ENCODE peak calls at places on chromosomes 16 and 17, in eight cellular contexts. One of them, this sample, is unnamed.

GRCh38 chr17:45248132-45248936 is 13.6 kb downstream of the SPATA32 start:
- DNase-seq in CD4-positive, alpha-beta T cell: peak
- DNase-seq in H1: no peak
- DNase-seq in neural progenitor cell: peak
- DNase-seq in tibial artery: no peak
- DNase-seq in fibroblast of mammary gland: no peak
- DNase-seq in NB4: peak
- DNase-seq in kidney: peak
- DNase-seq in this sample: no peak

GRCh38 chr16:70258946-70259345 is 7.2 kb upstream of the EXOSC6 start:
- DNase-seq in CD4-positive, alpha-beta T cell: no peak
- DNase-seq in H1: no peak
- DNase-seq in neural progenitor cell: no peak
- DNase-seq in tibial artery: no peak
- DNase-seq in fibroblast of mammary gland: no peak
- DNase-seq in NB4: no peak
- DNase-seq in kidney: no peak
- DNase-seq in this sample: no peak

GRCh38 chr17:79272666-79273219 is 198.1 kb downstream of the ENGASE start:
- DNase-seq in CD4-positive, alpha-beta T cell: no peak
- DNase-seq in H1: no peak
- DNase-seq in neural progenitor cell: no peak
- DNase-seq in tibial artery: no peak
- DNase-seq in fibroblast of mammary gland: peak
- DNase-seq in NB4: no peak
- DNase-seq in kidney: no peak
- DNase-seq in this sample: no peak

GRCh38 chr17:45251931-45252330 is 10.0 kb downstream of the SPATA32 start:
- DNase-seq in CD4-positive, alpha-beta T cell: no peak
- DNase-seq in H1: no peak
- DNase-seq in neural progenitor cell: no peak
- DNase-seq in tibial artery: no peak
- DNase-seq in fibroblast of mammary gland: no peak
- DNase-seq in NB4: no peak
- DNase-seq in kidney: no peak
- DNase-seq in this sample: no peak

GRCh38 chr16:87033021-87033471 is 284.1 kb downstream of the C16orf95 start:
- DNase-seq in CD4-positive, alpha-beta T cell: no peak
- DNase-seq in H1: no peak
- DNase-seq in neural progenitor cell: no peak
- DNase-seq in tibial artery: peak
- DNase-seq in fibroblast of mammary gland: no peak
- DNase-seq in NB4: no peak
- DNase-seq in kidney: no peak
- DNase-seq in this sample: no peak

GRCh38 chr16:84879569-84880487 is 60.0 kb downstream of the CRISPLD2 start:
- DNase-seq in CD4-positive, alpha-beta T cell: no peak
- DNase-seq in H1: no peak
- DNase-seq in neural progenitor cell: no peak
- DNase-seq in tibial artery: no peak
- DNase-seq in fibroblast of mammary gland: no peak
- DNase-seq in NB4: no peak
- DNase-seq in kidney: no peak
- DNase-seq in this sample: no peak

GRCh38 chr17:70563301-70563820 is 394.0 kb downstream of the KCNJ2 start:
- DNase-seq in CD4-positive, alpha-beta T cell: no peak
- DNase-seq in H1: no peak
- DNase-seq in neural progenitor cell: no peak
- DNase-seq in tibial artery: no peak
- DNase-seq in fibroblast of mammary gland: peak
- DNase-seq in NB4: no peak
- DNase-seq in kidney: no peak
- DNase-seq in this sample: no peak

GRCh38 chr16:51508813-51509212 is 357.7 kb upstream of the SALL1 start:
- DNase-seq in CD4-positive, alpha-beta T cell: no peak
- DNase-seq in H1: no peak
- DNase-seq in neural progenitor cell: no peak
- DNase-seq in tibial artery: no peak
- DNase-seq in fibroblast of mammary gland: peak
- DNase-seq in NB4: no peak
- DNase-seq in kidney: no peak
- DNase-seq in this sample: no peak

GRCh38 chr16:20940864-20941634 is 40.5 kb downstream of the LYRM1 start:
- DNase-seq in CD4-positive, alpha-beta T cell: no peak
- DNase-seq in H1: no peak
- DNase-seq in neural progenitor cell: no peak
- DNase-seq in tibial artery: no peak
- DNase-seq in fibroblast of mammary gland: no peak
- DNase-seq in NB4: peak
- DNase-seq in kidney: no peak
- DNase-seq in this sample: no peak

GRCh38 chr17:30905742-30906100 is 317 bp downstream of the TEFM start:
- DNase-seq in CD4-positive, alpha-beta T cell: peak
- DNase-seq in H1: no peak
- DNase-seq in neural progenitor cell: no peak
- DNase-seq in tibial artery: no peak
- DNase-seq in fibroblast of mammary gland: peak
- DNase-seq in NB4: peak
- DNase-seq in kidney: no peak
- DNase-seq in this sample: no peak

GRCh38 chr17:47791025-47791424 is 30.6 kb downstream of the OSBPL7 start:
- DNase-seq in CD4-positive, alpha-beta T cell: no peak
- DNase-seq in H1: no peak
- DNase-seq in neural progenitor cell: no peak
- DNase-seq in tibial artery: no peak
- DNase-seq in fibroblast of mammary gland: no peak
- DNase-seq in NB4: no peak
- DNase-seq in kidney: no peak
- DNase-seq in this sample: no peak

GRCh38 chr17:21251611-21252010 is 1.6 kb downstream of the NATD1 start:
- DNase-seq in CD4-positive, alpha-beta T cell: no peak
- DNase-seq in H1: no peak
- DNase-seq in neural progenitor cell: no peak
- DNase-seq in tibial artery: no peak
- DNase-seq in fibroblast of mammary gland: no peak
- DNase-seq in NB4: no peak
- DNase-seq in kidney: no peak
- DNase-seq in this sample: no peak

DNA sequence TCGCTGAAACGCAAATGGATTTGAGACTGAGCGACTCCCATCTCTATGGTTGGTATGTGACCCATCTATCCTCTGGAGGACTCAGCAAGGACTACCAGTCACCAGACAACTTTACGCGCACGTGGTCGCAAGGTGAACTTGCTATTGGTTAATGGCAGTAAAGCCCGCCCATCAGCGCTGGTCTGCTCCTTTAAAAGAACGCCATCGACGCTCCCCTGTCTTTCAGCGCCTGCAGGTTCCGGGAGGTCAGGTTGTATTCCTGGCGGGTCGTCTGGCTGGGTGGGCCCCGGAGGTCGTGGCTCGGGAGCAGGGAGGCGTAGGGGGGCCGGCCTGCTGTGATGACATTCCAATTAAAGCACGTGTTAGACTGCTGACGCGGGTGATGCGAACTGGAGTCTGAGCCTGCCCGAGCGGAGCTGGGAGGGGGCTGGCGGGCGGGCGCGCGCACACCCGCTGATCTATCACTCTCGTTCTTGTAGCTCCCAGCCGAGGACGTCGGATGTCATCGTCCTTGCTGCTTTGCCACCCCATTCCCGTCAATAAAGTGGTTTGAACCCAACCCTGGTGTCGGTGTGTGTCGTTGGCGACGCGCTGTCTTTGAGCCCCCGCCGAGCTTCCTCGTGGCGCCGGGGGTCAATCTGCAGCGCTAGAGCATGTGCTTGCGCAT is 15.9 kb upstream of the ERN1 start:
- DNase-seq in CD4-positive, alpha-beta T cell: peak
- DNase-seq in H1: peak
- DNase-seq in neural progenitor cell: peak
- DNase-seq in tibial artery: peak
- DNase-seq in fibroblast of mammary gland: peak
- DNase-seq in NB4: peak
- DNase-seq in kidney: peak
- DNase-seq in this sample: peak
- TF ChIP-seq CTCF in CD4-positive, alpha-beta T cell: no peak
- TF ChIP-seq CTCF in H1: no peak
- TF ChIP-seq CTCF in neural progenitor cell: no peak
- TF ChIP-seq CTCF in tibial artery: no peak
- TF ChIP-seq CTCF in fibroblast of mammary gland: no peak
- TF ChIP-seq CTCF in NB4: no peak
- TF ChIP-seq CTCF in kidney: peak
- TF ChIP-seq CTCF in this sample: no peak

DNA sequence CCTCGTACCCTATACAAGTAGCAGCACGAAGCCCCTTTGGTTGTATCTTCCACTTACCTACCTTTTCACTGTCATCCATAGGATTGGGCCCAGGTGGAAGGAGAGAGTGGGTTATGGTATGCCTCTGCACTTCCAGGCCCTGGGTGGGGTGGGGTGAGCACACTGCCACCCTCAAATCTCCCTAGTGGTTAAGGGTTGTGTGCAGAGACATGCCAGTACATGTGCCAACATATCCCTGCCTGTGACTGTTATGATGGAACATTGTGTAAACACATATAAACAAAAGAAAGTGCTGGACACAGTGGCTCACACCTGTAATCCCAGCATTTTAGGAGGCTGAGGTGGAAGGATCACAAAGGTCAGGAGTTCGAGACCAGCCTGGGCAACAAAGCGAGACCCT is 11.1 kb downstream of the HROB start:
- DNase-seq in CD4-positive, alpha-beta T cell: no peak
- DNase-seq in H1: no peak
- DNase-seq in neural progenitor cell: no peak
- DNase-seq in tibial artery: no peak
- DNase-seq in fibroblast of mammary gland: no peak
- DNase-seq in NB4: no peak
- DNase-seq in kidney: no peak
- DNase-seq in this sample: no peak
- TF ChIP-seq CTCF in CD4-positive, alpha-beta T cell: no peak
- TF ChIP-seq CTCF in H1: no peak
- TF ChIP-seq CTCF in neural progenitor cell: no peak
- TF ChIP-seq CTCF in tibial artery: no peak
- TF ChIP-seq CTCF in fibroblast of mammary gland: no peak
- TF ChIP-seq CTCF in NB4: no peak
- TF ChIP-seq CTCF in kidney: no peak
- TF ChIP-seq CTCF in this sample: no peak

DNA sequence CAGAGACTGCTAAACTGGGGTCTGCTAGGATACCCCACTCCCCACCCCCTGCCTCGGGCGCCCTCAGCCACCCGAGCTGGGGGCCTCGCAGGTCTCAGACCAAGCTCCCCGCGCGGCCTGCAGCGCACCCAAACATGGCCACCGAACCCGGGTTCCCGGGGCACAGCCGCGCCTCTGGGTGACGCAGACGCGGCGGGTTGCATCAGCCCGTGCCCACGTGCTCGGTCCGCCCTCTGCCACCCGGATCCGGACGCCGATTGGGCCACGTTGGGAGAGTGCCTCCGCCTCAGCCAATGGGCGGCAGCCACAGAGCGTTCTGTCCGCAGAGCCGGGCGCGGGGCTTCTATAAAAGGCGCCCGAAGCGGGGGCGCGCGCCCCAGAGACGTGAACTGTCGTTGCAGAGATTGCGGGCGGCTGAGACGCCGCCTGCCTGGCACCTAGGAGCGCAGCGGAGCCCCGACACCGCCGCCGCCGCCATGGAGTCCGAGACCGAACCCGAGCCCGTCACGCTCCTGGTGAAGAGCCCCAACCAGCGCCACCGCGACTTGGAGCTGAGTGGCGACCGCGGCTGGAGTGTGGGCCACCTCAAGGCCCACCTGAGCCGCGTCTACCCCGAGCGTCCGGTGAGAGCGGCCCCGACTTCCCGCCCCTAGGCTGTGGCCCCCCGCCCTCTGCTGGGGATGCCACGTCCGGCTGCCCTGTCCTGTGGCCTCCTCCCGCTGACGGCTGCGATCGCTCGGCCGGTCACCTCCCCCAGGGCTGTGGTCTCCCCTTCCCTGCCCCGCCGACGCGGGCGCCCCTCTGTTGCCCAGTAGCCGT is at the start of gene HERPUD1:
- DNase-seq in CD4-positive, alpha-beta T cell: peak
- DNase-seq in H1: peak
- DNase-seq in neural progenitor cell: peak
- DNase-seq in tibial artery: peak
- DNase-seq in fibroblast of mammary gland: peak
- DNase-seq in NB4: peak
- DNase-seq in kidney: peak
- DNase-seq in this sample: peak
- TF ChIP-seq CTCF in CD4-positive, alpha-beta T cell: peak
- TF ChIP-seq CTCF in H1: no peak
- TF ChIP-seq CTCF in neural progenitor cell: peak
- TF ChIP-seq CTCF in tibial artery: peak
- TF ChIP-seq CTCF in fibroblast of mammary gland: no peak
- TF ChIP-seq CTCF in NB4: no peak
- TF ChIP-seq CTCF in kidney: no peak
- TF ChIP-seq CTCF in this sample: no peak

GRCh38 chr17:50620237-50620636 is 14.4 kb upstream of the ABCC3 start:
- DNase-seq in CD4-positive, alpha-beta T cell: no peak
- DNase-seq in H1: no peak
- DNase-seq in neural progenitor cell: no peak
- DNase-seq in tibial artery: no peak
- DNase-seq in fibroblast of mammary gland: no peak
- DNase-seq in NB4: no peak
- DNase-seq in kidney: no peak
- DNase-seq in this sample: no peak

GRCh38 chr17:50619489-50619888 is 15.2 kb upstream of the ABCC3 start:
- DNase-seq in CD4-positive, alpha-beta T cell: no peak
- DNase-seq in H1: no peak
- DNase-seq in neural progenitor cell: no peak
- DNase-seq in tibial artery: no peak
- DNase-seq in fibroblast of mammary gland: no peak
- DNase-seq in NB4: no peak
- DNase-seq in kidney: no peak
- DNase-seq in this sample: no peak

GRCh38 chr17:50621562-50621961 is 13.1 kb upstream of the ABCC3 start:
- DNase-seq in CD4-positive, alpha-beta T cell: no peak
- DNase-seq in H1: no peak
- DNase-seq in neural progenitor cell: no peak
- DNase-seq in tibial artery: no peak
- DNase-seq in fibroblast of mammary gland: peak
- DNase-seq in NB4: no peak
- DNase-seq in kidney: no peak
- DNase-seq in this sample: peak

GRCh38 chr17:50618941-50619340 is 15.7 kb upstream of the ABCC3 start:
- DNase-seq in CD4-positive, alpha-beta T cell: no peak
- DNase-seq in H1: no peak
- DNase-seq in neural progenitor cell: no peak
- DNase-seq in tibial artery: no peak
- DNase-seq in fibroblast of mammary gland: no peak
- DNase-seq in NB4: peak
- DNase-seq in kidney: no peak
- DNase-seq in this sample: peak

GRCh38 chr17:50620848-50621247 is 13.8 kb upstream of the ABCC3 start:
- DNase-seq in CD4-positive, alpha-beta T cell: no peak
- DNase-seq in H1: no peak
- DNase-seq in neural progenitor cell: peak
- DNase-seq in tibial artery: no peak
- DNase-seq in fibroblast of mammary gland: no peak
- DNase-seq in NB4: no peak
- DNase-seq in kidney: no peak
- DNase-seq in this sample: no peak
- TF ChIP-seq CTCF in CD4-positive, alpha-beta T cell: no peak
- TF ChIP-seq CTCF in H1: peak
- TF ChIP-seq CTCF in neural progenitor cell: peak
- TF ChIP-seq CTCF in tibial artery: no peak
- TF ChIP-seq CTCF in fibroblast of mammary gland: peak
- TF ChIP-seq CTCF in NB4: no peak
- TF ChIP-seq CTCF in kidney: no peak
- TF ChIP-seq CTCF in this sample: no peak

This sample was measured in CD14-positive monocyte.